ENCODE peak calls at places on chromosomes 7 and 10, in seven cellular contexts. N, B, M, U, H, Y and O are unnamed samples.

GRCh38 chr7:18647602-18648001 is 152.1 kb downstream of the HDAC9 start:
- DNase-seq in H (peak; percentile 39), U (no peak), N (no peak), M (peak; percentile 80), B (no peak), Y (no peak), O (no peak)

GRCh38 chr7:32893225-32893560 is 1.6 kb upstream of the KBTBD2 start:
- DNase-seq in N (no peak), U (no peak), H (no peak), M (no peak), Y (no peak), B (no peak), O (no peak)

GRCh38 chr7:1282679-1283078 is 50.0 kb downstream of the UNCX start:
- DNase-seq in U (no peak), B (no peak), Y (no peak), M (no peak), H (no peak), N (no peak), O (no peak)

GRCh38 chr7:127591189-127591588 is 2.3 kb upstream of the FSCN3 start:
- DNase-seq in H (no peak), M (no peak), Y (no peak), B (no peak), U (no peak), N (no peak), O (no peak)

GRCh38 chr10:114758331-114758730 is 63.2 kb upstream of the FHIP2A start:
- DNase-seq in Y (no peak), N (no peak), H (no peak), U (no peak), B (no peak), M (peak; percentile 26), O (no peak)

GRCh38 chr7:102069913-102070629 is 216.6 kb upstream of the SH2B2 start:
- DNase-seq in M (peak; percentile 44), N (no peak), U (no peak), H (no peak), Y (no peak), B (no peak), O (no peak)

GRCh38 chr7:12244129-12244528 is 33.0 kb downstream of the TMEM106B start:
- DNase-seq in M (peak; percentile 66), U (peak; percentile 17), B (no peak), Y (peak; percentile 16), H (peak; percentile 4), N (peak; percentile 34), O (no peak)

GRCh38 chr7:156140447-156140846 is 328.2 kb upstream of the SHH start:
- DNase-seq in H (no peak), N (no peak), U (no peak), B (no peak), Y (no peak), M (no peak), O (no peak)

GRCh38 chr7:17142831-17143541 is 155.5 kb upstream of the AHR start:
- DNase-seq in M (no peak), U (no peak), B (no peak), Y (no peak), H (no peak), N (no peak), O (no peak)

GRCh38 chr10:4945706-4946348 is 17.4 kb upstream of the AKR1C1 start:
- DNase-seq in B (no peak), H (no peak), U (no peak), Y (no peak), N (no peak), M (no peak), O (no peak)

GRCh38 chr10:4944751-4945280 is 18.4 kb upstream of the AKR1C1 start:
- DNase-seq in M (no peak), N (no peak), Y (no peak), U (no peak), H (no peak), B (no peak), O (no peak)

GRCh38 chr10:4946349-4946717 is 16.9 kb upstream of the AKR1C1 start:
- DNase-seq in M (no peak), B (no peak), N (no peak), Y (no peak), U (no peak), H (no peak), O (no peak)

GRCh38 chr10:4947635-4948596 is 15.3 kb upstream of the AKR1C1 start:
- DNase-seq in U (peak; percentile 4), Y (no peak), M (no peak), N (no peak), H (no peak), B (no peak), O (peak; percentile 44)

GRCh38 chr10:4947039-4947634 is 16.1 kb upstream of the AKR1C1 start:
- DNase-seq in U (no peak), M (no peak), H (no peak), N (no peak), B (no peak), Y (no peak), O (no peak)
- H3K27ac ChIP-seq in U (no peak overlapping the region), M (no peak overlapping the region), H (no peak overlapping the region), N (peak overlapping the region; percentile 72), B (peak overlapping the region; percentile 82), Y (peak overlapping the region; percentile 97), O (peak overlapping the region; percentile 59)

DNA sequence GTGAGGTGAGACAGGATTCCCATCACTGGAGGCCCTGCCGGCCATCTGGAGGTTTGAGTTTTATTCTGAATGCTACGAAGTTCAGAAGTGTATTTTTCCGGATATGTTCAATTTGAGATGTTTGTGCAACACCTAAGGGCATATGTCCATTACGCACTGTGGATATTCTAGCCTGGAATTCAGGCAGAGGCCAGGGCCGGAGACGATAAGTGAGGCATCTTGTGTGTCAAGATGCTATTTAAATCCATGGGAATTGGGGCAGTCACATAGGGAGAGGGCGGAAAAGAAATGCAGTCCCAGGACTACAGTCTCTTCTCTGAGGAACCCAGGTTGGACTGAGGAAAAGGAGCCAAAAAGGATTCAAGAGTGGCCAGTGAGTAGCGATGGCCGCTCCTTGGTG is 1.9 kb upstream of the SUV39H2 start:
- DNase-seq in H (no peak), N (no peak), B (no peak), Y (no peak), M (no peak), U (no peak), O (peak; percentile 45)
- H3K4me1 ChIP-seq in H (peaks cover 7% of the 10 kb centered on the region), N (peaks cover 7% of the 10 kb centered on the region), B (peaks cover 31% of the 10 kb centered on the region), Y (peaks cover 24% of the 10 kb centered on the region), M (peaks cover 20% of the 10 kb centered on the region), U (peaks cover 11% of the 10 kb centered on the region), O (peaks cover 30% of the 10 kb centered on the region)

DNA sequence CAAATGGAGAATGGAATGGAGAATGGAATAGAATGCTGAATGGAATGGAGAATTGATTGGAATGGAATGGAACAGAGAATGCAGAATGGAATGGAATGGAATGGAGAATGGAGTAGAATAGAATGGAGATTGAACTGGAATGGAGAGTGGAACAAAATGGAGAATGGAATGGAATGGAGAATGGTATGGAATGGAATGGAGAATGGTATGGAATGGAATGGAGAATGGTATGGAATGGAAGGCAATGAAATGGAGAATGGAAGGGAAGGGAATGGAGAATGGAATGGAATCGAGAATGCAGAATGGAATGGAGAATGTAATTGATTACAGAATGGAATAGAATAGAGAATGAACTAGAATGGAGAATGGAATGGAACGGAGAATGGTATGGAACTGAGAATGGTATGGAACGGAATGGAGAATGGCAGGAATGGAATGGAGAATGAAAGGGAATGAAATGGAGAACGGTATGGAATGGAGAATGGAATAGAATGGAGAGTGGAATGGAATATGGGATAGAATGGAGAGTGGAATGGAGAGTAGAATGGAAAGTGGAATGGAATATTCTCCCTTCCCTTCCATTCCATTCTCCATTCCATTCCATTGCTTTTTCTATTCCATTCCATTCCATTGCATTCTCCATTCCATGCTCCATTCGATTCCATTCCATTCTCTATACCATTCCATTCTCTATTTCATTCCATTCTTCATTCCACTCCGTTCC is 88.2 kb downstream of the NSUN6 start:
- DNase-seq in N (no peak), H (no peak), B (no peak), Y (no peak), M (no peak), U (no peak), O (no peak)
- H3K9me3 ChIP-seq in N (no peaks in the 10 kb centered on the region), H (peaks cover 10% of the 10 kb centered on the region), B (no peaks in the 10 kb centered on the region), Y (no peaks in the 10 kb centered on the region), M (peaks cover 3% of the 10 kb centered on the region), U (no peaks in the 10 kb centered on the region), O (no peaks in the 10 kb centered on the region)

DNA sequence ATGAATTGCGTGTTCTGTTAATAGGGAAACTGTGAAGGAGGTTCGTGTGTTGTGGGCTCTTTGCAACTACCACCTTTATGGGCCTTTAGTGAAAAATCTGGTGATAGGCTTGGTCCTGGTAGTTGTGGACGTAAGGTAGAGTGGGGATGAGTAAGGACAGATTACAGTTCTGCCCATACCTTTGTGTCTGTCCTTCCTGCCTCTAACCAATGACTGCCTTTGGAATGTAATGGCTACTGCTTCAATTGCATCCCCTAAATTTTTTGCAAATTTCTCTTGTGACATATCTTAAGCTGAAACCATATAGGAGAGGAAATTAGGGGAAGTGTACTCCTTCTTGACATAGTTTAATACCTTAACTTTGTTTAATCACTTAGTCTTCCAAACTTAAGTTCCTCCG is 82.3 kb downstream of the ADK start:
- DNase-seq in N (no peak), M (no peak), U (no peak), B (no peak), Y (no peak), H (no peak), O (no peak)
- H3K27ac ChIP-seq in N (no peak overlapping the region), M (no peak overlapping the region), U (no peak overlapping the region), B (no peak overlapping the region), Y (peak overlapping the region; percentile 38), H (no peak overlapping the region), O (no peak overlapping the region)